ENCODE peak calls at places on chromosomes 7 and 10, in seven cellular contexts. H is astrocyte; M is DND-41; N is esophagus muscularis mucosa; A is CD8-positive, alpha-beta T cell; L is IMR-90; E is Panc1. D is an unnamed sample.

GRCh38 chr7:106218546-106218945 is 66.2 kb downstream of the NAMPT start:
- DNase-seq in H (no peak), M (no peak), N (no peak), A (no peak), L (peak), E (no peak), D (no peak)

GRCh38 chr10:97895915-97896314 is 46.3 kb downstream of the GOLGA7B start:
- DNase-seq in H (no peak), M (no peak), N (no peak), A (no peak), L (no peak), E (no peak), D (no peak)

GRCh38 chr7:47565841-47566240 is 16.1 kb downstream of the TNS3 start:
- DNase-seq in H (no peak), M (no peak), N (no peak), A (no peak), L (no peak), E (no peak), D (no peak)

GRCh38 chr10:33143160-33143728 is 185.2 kb upstream of the ITGB1 start:
- DNase-seq in H (peak), M (no peak), N (no peak), A (peak), L (peak), E (no peak), D (no peak)

GRCh38 chr10:78377362-78377761 is 343.7 kb downstream of the RPS24 start:
- DNase-seq in H (no peak), M (no peak), N (no peak), A (no peak), L (no peak), E (no peak), D (no peak)

GRCh38 chr7:124777268-124777667 is 11.7 kb upstream of the GPR37 start:
- DNase-seq in H (no peak), M (no peak), N (no peak), A (no peak), L (no peak), E (no peak), D (no peak)

GRCh38 chr10:79059859-79060379 is 8.8 kb upstream of the ZMIZ1 start:
- DNase-seq in H (no peak), M (no peak), N (no peak), A (no peak), L (no peak), E (no peak), D (no peak)

GRCh38 chr7:40324889-40325288 is 190.1 kb downstream of the SUGCT start:
- DNase-seq in H (peak), M (no peak), N (no peak), A (no peak), L (peak), E (no peak), D (no peak)

GRCh38 chr10:119375574-119376265 is 166.8 kb downstream of the RGS10 start:
- DNase-seq in H (no peak), M (no peak), N (no peak), A (no peak), L (peak), E (no peak), D (no peak)

GRCh38 chr7:68800316-68800715 is 798.0 kb upstream of the AUTS2 start:
- DNase-seq in H (peak), M (no peak), N (no peak), A (no peak), L (no peak), E (no peak), D (no peak)

GRCh38 chr7:125386211-125386610 is 456.6 kb upstream of the POT1 start:
- DNase-seq in H (no peak), M (no peak), N (no peak), A (no peak), L (no peak), E (no peak), D (no peak)

GRCh38 chr10:130362308-130362761 is 226.1 kb downstream of the GLRX3 start:
- DNase-seq in H (no peak), M (no peak), N (no peak), A (no peak), L (no peak), E (no peak), D (no peak)

GRCh38 chr10:126843299-126843934 is 61.8 kb upstream of the DOCK1 start:
- DNase-seq in H (no peak), M (no peak), N (peak), A (no peak), L (no peak), E (no peak), D (no peak)

GRCh38 chr7:149701495-149702240 is 71.7 kb downstream of the ZNF467 start:
- DNase-seq in H (no peak), M (no peak), N (peak), A (no peak), L (no peak), E (no peak), D (no peak)

GRCh38 chr7:55072251-55072650 is 53.4 kb downstream of the EGFR start:
- DNase-seq in H (no peak), M (no peak), N (no peak), A (no peak), L (no peak), E (no peak), D (no peak)

GRCh38 chr10:4141471-4141870 is 356.5 kb upstream of the KLF6 start:
- DNase-seq in H (peak), M (no peak), N (no peak), A (no peak), L (peak), E (no peak), D (no peak)

GRCh38 chr10:97888641-97889262 is 39.1 kb downstream of the GOLGA7B start:
- DNase-seq in H (peak), M (no peak), N (no peak), A (no peak), L (peak), E (no peak), D (no peak)

GRCh38 chr7:91348686-91349085 is 84.5 kb downstream of the FZD1 start:
- DNase-seq in H (peak), M (no peak), N (no peak), A (no peak), L (peak), E (no peak), D (no peak)

GRCh38 chr7:128708824-128709223 is 30.3 kb upstream of the CALU start:
- DNase-seq in H (no peak), M (no peak), N (no peak), A (no peak), L (no peak), E (no peak), D (no peak)
- H3K4me3 ChIP-seq in H (no peak), M (no peak), N (no peak), A (no peak), L (no peak), E (no peak), D (no peak)

DNA sequence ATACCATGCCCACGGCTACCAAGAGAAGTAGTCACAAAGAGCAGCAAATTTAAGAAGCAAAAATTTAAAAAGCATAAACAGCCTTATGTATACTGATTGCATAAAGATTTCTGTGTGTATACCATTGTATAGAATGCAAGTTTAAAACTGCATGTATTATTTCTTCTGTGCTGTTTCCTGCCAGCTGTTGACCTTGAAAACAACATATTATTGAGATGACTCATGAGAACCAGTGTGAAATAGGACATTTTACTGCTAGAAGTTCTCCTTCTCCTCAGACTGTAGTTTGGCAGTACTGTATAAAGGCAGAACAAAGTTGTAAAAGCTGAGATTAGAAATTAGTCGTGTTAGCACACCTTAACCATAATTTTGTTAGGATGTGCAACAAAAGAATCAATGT is 42.3 kb upstream of the SGCE start:
- DNase-seq in H (peak), M (no peak), N (no peak), A (no peak), L (peak), E (peak), D (no peak)
- H3K27ac ChIP-seq in H (peak), M (no peak), N (no peak), A (no peak), L (no peak), E (no peak), D (no peak)

GRCh38 chr10:93570383-93570782 is 3.9 kb downstream of the FFAR4 start:
- DNase-seq in H (no peak), M (no peak), N (no peak), A (no peak), L (no peak), E (no peak), D (no peak)

GRCh38 chr10:93565421-93565820 is 1.0 kb upstream of the FFAR4 start:
- DNase-seq in H (no peak), M (no peak), N (no peak), A (no peak), L (no peak), E (no peak), D (no peak)

GRCh38 chr10:93568105-93568390 is 1.6 kb downstream of the FFAR4 start:
- DNase-seq in H (no peak), M (no peak), N (no peak), A (no peak), L (no peak), E (no peak), D (no peak)

GRCh38 chr10:93567277-93568104 is 1.0 kb downstream of the FFAR4 start:
- DNase-seq in H (no peak), M (no peak), N (no peak), A (no peak), L (no peak), E (no peak), D (no peak)

DNA sequence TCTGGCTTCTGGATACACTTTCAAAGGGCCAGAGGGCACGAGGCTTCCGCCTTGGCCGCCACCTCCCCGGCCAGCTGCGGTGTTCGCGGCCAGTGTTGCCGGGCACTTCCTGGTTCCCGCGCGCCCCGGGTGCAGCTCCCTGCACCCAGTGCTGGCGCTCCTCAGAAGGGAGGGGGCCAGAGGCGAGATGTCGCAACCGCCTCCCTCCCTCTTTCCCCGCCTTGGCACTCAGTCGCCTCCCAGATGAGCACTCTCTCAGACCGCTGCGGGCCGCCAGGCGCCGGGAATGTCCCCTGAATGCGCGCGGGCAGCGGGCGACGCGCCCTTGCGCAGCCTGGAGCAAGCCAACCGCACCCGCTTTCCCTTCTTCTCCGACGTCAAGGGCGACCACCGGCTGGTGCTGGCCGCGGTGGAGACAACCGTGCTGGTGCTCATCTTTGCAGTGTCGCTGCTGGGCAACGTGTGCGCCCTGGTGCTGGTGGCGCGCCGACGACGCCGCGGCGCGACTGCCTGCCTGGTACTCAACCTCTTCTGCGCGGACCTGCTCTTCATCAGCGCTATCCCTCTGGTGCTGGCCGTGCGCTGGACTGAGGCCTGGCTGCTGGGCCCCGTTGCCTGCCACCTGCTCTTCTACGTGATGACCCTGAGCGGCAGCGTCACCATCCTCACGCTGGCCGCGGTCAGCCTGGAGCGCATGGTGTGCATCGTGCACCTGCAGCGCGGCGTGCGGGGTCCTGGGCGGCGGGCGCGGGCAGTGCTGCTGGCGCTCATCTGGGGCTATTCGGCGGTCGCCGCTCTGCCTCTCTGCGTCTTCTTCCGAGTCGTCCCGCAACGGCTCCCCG is at the start of gene FFAR4:
- DNase-seq in H (no peak), M (no peak), N (no peak), A (no peak), L (no peak), E (no peak), D (no peak)
- H3K4me3 ChIP-seq in H (peak), M (no peak), N (peak), A (no peak), L (no peak), E (peak), D (no peak)

DNA sequence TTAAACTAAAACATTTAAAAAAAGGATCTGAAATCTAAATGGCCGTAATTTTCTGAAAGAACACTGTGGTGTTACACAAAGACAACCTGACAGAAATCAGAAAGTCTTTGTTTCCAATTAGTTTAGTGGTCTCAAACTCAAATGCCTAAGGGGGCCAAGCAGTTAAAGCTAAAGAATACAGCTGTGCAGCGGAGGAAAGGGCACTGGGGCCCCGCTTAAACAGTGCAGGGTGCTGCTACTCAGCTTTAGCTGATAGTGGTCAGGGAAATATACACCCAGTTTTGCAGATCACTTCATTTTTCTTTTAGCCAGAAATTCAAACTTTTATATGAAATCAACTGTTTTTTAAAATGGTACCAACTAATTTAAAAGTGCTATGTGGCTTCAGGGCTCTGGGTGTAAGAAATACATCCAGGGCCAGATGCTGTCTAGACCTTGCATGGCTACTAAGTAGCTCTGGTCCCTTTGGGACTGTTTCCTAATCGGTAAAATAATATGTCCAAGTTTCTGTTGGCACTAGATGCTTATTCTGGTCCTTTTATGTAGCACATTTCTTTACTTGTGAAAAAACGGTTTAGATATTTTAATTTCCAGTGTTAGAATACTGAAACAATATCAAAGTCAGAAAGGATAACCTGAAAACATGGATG is 161.8 kb upstream of the LAMB4 start:
- DNase-seq in H (no peak), M (no peak), N (no peak), A (no peak), L (no peak), E (no peak), D (no peak)
- H3K27ac ChIP-seq in H (no peak), M (no peak), N (no peak), A (no peak), L (no peak), E (no peak), D (no peak)